ENCODE peak calls at places on chromosome 4, in eight cellular contexts. Z, T, P, O, D, R, A and H are unnamed samples.

GRCh38 chr4:177116161-177116560 is 193.5 kb upstream of the NEIL3 start:
- DNase-seq in Z (no peak), T (no peak), P (no peak), O (no peak), D (no peak), R (no peak), A (no peak), H (no peak)

GRCh38 chr4:10283761-10284160 is 167.2 kb upstream of the WDR1 start:
- DNase-seq in Z (no peak), T (no peak), P (no peak), O (no peak), D (no peak), R (no peak), A (no peak), H (no peak)

GRCh38 chr4:77852892-77853495 is 9.6 kb upstream of the MRPL1 start:
- DNase-seq in Z (no peak), T (peak; percentile 53), P (peak; percentile 6), O (peak; percentile 55), D (peak; percentile 39), R (peak; percentile 21), A (no peak), H (no peak)

GRCh38 chr4:136395212-136395722 is 1137.0 kb downstream of the PCDH18 start:
- DNase-seq in Z (no peak), T (no peak), P (no peak), O (no peak), D (no peak), R (no peak), A (no peak), H (peak; percentile 66)

GRCh38 chr4:170805352-170805751 is 715.6 kb upstream of the AADAT start:
- DNase-seq in Z (no peak), T (no peak), P (no peak), O (no peak), D (no peak), R (no peak), A (no peak), H (peak; percentile 44)

GRCh38 chr4:499563-499962 is 553 bp downstream of the PIGG start:
- DNase-seq in Z (no peak), T (no peak), P (no peak), O (no peak), D (no peak), R (no peak), A (no peak), H (no peak)

GRCh38 chr4:118345813-118346212 is 7.0 kb downstream of the PRSS12 start:
- DNase-seq in Z (no peak), T (no peak), P (no peak), O (no peak), D (no peak), R (no peak), A (no peak), H (no peak)

GRCh38 chr4:147799986-147800555 is 68.2 kb downstream of the ARHGAP10 start:
- DNase-seq in Z (no peak), T (no peak), P (no peak), O (peak; percentile 45), D (no peak), R (peak; percentile 11), A (no peak), H (no peak)

GRCh38 chr4:32140636-32141035 is 1420.5 kb downstream of the PCDH7 start:
- DNase-seq in Z (no peak), T (peak; percentile 65), P (no peak), O (no peak), D (no peak), R (no peak), A (no peak), H (no peak)

GRCh38 chr4:9963328-9963727 is 58.0 kb downstream of the SLC2A9 start:
- DNase-seq in Z (no peak), T (no peak), P (no peak), O (no peak), D (no peak), R (no peak), A (no peak), H (no peak)

GRCh38 chr4:7379161-7379560 is 55.6 kb downstream of the PSAPL1 start:
- DNase-seq in Z (no peak), T (no peak), P (no peak), O (no peak), D (no peak), R (no peak), A (no peak), H (peak; percentile 34)

GRCh38 chr4:80438016-80438415 is 102.5 kb downstream of the CFAP299 start:
- DNase-seq in Z (no peak), T (no peak), P (no peak), O (no peak), D (no peak), R (no peak), A (no peak), H (no peak)

GRCh38 chr4:101953949-101954348 is 163.4 kb downstream of the BANK1 start:
- DNase-seq in Z (no peak), T (no peak), P (no peak), O (no peak), D (no peak), R (no peak), A (no peak), H (no peak)

GRCh38 chr4:125243835-125244397 is 70.8 kb upstream of the FAT4 start:
- DNase-seq in Z (no peak), T (no peak), P (no peak), O (no peak), D (no peak), R (no peak), A (no peak), H (no peak)

GRCh38 chr4:152172146-152172545 is 363.7 kb downstream of the FBXW7 start:
- DNase-seq in Z (no peak), T (no peak), P (no peak), O (no peak), D (no peak), R (no peak), A (no peak), H (no peak)

GRCh38 chr4:149065753-149066152 is 623.5 kb upstream of the NR3C2 start:
- DNase-seq in Z (no peak), T (no peak), P (no peak), O (no peak), D (no peak), R (no peak), A (no peak), H (no peak)

GRCh38 chr4:2833671-2834000 is 10.0 kb upstream of the ADD1 start:
- DNase-seq in Z (no peak), T (no peak), P (no peak), O (no peak), D (peak; percentile 5), R (no peak), A (no peak), H (no peak)

GRCh38 chr4:114399085-114399484 is 199.5 kb upstream of the UGT8 start:
- DNase-seq in Z (no peak), T (no peak), P (no peak), O (no peak), D (no peak), R (no peak), A (no peak), H (no peak)

GRCh38 chr4:80790152-80790551 is 240.4 kb upstream of the BMP3 start:
- DNase-seq in Z (no peak), T (no peak), P (no peak), O (no peak), D (no peak), R (no peak), A (no peak), H (no peak)

GRCh38 chr4:75605928-75606327 is 24.4 kb downstream of the CDKL2 start:
- DNase-seq in Z (no peak), T (no peak), P (no peak), O (no peak), D (no peak), R (no peak), A (no peak), H (no peak)

GRCh38 chr4:143438710-143439109 is 74.8 kb upstream of the SMARCA5 start:
- DNase-seq in Z (no peak), T (no peak), P (no peak), O (no peak), D (no peak), R (no peak), A (no peak), H (no peak)

GRCh38 chr4:39963656-39964055 is 14.1 kb downstream of the PDS5A start:
- DNase-seq in Z (no peak), T (no peak), P (no peak), O (no peak), D (no peak), R (no peak), A (no peak), H (no peak)

GRCh38 chr4:6405417-6405747 is 67.0 kb downstream of the PPP2R2C start:
- DNase-seq in Z (no peak), T (no peak), P (no peak), O (no peak), D (no peak), R (no peak), A (no peak), H (no peak)

GRCh38 chr4:134747108-134747805 is 545.7 kb upstream of the PABPC4L start:
- DNase-seq in Z (no peak), T (no peak), P (no peak), O (no peak), D (no peak), R (no peak), A (no peak), H (no peak)

GRCh38 chr4:105474110-105474518 is 252 bp upstream of the PPA2 start:
- DNase-seq in Z (no peak), T (no peak), P (no peak), O (peak; percentile 75), D (peak; percentile 91), R (peak; percentile 82), A (peak; percentile 89), H (no peak)

GRCh38 chr4:37438880-37439279 is 194.3 kb downstream of the NWD2 start:
- DNase-seq in Z (no peak), T (no peak), P (no peak), O (no peak), D (no peak), R (no peak), A (no peak), H (no peak)

GRCh38 chr4:45172636-45173035 is 446.3 kb upstream of the GNPDA2 start:
- DNase-seq in Z (no peak), T (no peak), P (no peak), O (no peak), D (no peak), R (no peak), A (no peak), H (no peak)

GRCh38 chr4:148192526-148192925 is 249.7 kb downstream of the NR3C2 start:
- DNase-seq in Z (no peak), T (no peak), P (no peak), O (no peak), D (peak; percentile 41), R (no peak), A (no peak), H (no peak)

GRCh38 chr4:38119663-38120374 is 159.6 kb downstream of the PTTG2 start:
- DNase-seq in Z (no peak), T (no peak), P (no peak), O (no peak), D (no peak), R (no peak), A (no peak), H (no peak)